ENCODE peak calls at places on chromosomes 13 and 19, in four cellular contexts. F, A, K and N are unnamed samples.
A peak's percentile ranks its signal among the peaks of the same experiment; 100 is the strongest.

GRCh38 chr13:110130431-110130830 is 176.5 kb downstream of the COL4A1 start:
- DNase-seq in F (no peak), A (no peak), K (no peak), N (no peak)

GRCh38 chr19:41265376-41266153 is 1.4 kb downstream of the HNRNPUL1 start:
- DNase-seq in F (peak; percentile 10), A (peak; percentile 43), K (no peak), N (peak; percentile 35)

GRCh38 chr19:38619361-38620174 is 580 bp downstream of the EIF3K start:
- DNase-seq in F (no peak), A (no peak), K (no peak), N (no peak)

GRCh38 chr13:40341501-40341900 is 324.9 kb downstream of the FOXO1 start:
- DNase-seq in F (no peak), A (no peak), K (no peak), N (no peak)

GRCh38 chr13:26186995-26187394 is 35.1 kb downstream of the RNF6 start:
- DNase-seq in F (no peak), A (no peak), K (peak; percentile 20), N (no peak)

GRCh38 chr13:110275931-110276552 is 30.9 kb downstream of the COL4A1 start:
- DNase-seq in F (no peak), A (no peak), K (no peak), N (no peak)

GRCh38 chr13:91199866-91200265 is 147.6 kb upstream of the MIR17HG start:
- DNase-seq in F (no peak), A (no peak), K (no peak), N (no peak)

GRCh38 chr13:101397742-101398141 is 18.6 kb downstream of the NALCN start:
- DNase-seq in F (no peak), A (no peak), K (no peak), N (no peak)

GRCh38 chr13:110448230-110448629 is 113.3 kb downstream of the RAB20 start:
- DNase-seq in F (no peak), A (peak; percentile 14), K (no peak), N (no peak)

GRCh38 chr19:29290853-29291252 is 77.9 kb upstream of the UQCRFS1 start:
- DNase-seq in F (no peak), A (no peak), K (no peak), N (no peak)

GRCh38 chr19:56864443-56865125 is 24.1 kb upstream of the PEG3 start:
- DNase-seq in F (no peak), A (no peak), K (no peak), N (no peak)

GRCh38 chr13:33644607-33645543 is 173.1 kb upstream of the RFC3 start:
- DNase-seq in F (peak; percentile 54), A (no peak), K (peak; percentile 38), N (no peak)

GRCh38 chr19:9070066-9070465 is 16.8 kb upstream of the OR1M1 start:
- DNase-seq in F (no peak), A (no peak), K (no peak), N (no peak)

GRCh38 chr13:64924401-64924800 is 2305.7 kb downstream of the PCDH9 start:
- DNase-seq in F (no peak), A (no peak), K (no peak), N (no peak)

GRCh38 chr13:76917096-76917495 is 30.9 kb upstream of the KCTD12 start:
- DNase-seq in F (no peak), A (no peak), K (no peak), N (no peak)

GRCh38 chr13:76225815-76226489 is 589.8 kb downstream of the LMO7 start:
- DNase-seq in F (peak; percentile 69), A (peak; percentile 49), K (no peak), N (no peak)

GRCh38 chr19:16367269-16367683 is 42.6 kb downstream of the KLF2 start:
- DNase-seq in F (no peak), A (no peak), K (no peak), N (no peak)

GRCh38 chr13:114282143-114282685 is 813 bp downstream of the UPF3A start:
- DNase-seq in F (peak; percentile 39), A (peak; percentile 73), K (peak; percentile 29), N (peak; percentile 39)

GRCh38 chr13:113550453-113550852 is 34.1 kb upstream of the TFDP1 start:
- DNase-seq in F (no peak), A (no peak), K (no peak), N (no peak)

GRCh38 chr13:47175172-47175806 is 278.4 kb upstream of the HTR2A start:
- DNase-seq in F (no peak), A (no peak), K (no peak), N (no peak)

GRCh38 chr19:29686285-29686805 is 21.1 kb downstream of the PLEKHF1 start:
- DNase-seq in F (no peak), A (no peak), K (no peak), N (no peak)

GRCh38 chr19:7505682-7506384 is 10.1 kb upstream of the ZNF358 start:
- DNase-seq in F (no peak), A (peak; percentile 63), K (no peak), N (no peak)

GRCh38 chr19:53193534-53194222 is 520 bp upstream of the ZNF665 start:
- DNase-seq in F (no peak), A (no peak), K (no peak), N (no peak)

GRCh38 chr19:53192771-53193533 is at the start of gene ZNF665:
- DNase-seq in F (peak; percentile 91), A (peak; percentile 91), K (peak; percentile 87), N (peak; percentile 92)

GRCh38 chr19:53196777-53197396 is 3.7 kb upstream of the ZNF665 start:
- DNase-seq in F (peak; percentile 98), A (peak; percentile 98), K (peak; percentile 95), N (peak; percentile 98)

GRCh38 chr19:53190253-53190652 is 2.9 kb downstream of the ZNF665 start:
- DNase-seq in F (no peak), A (no peak), K (no peak), N (no peak)

GRCh38 chr19:53195265-53195879 is 2.2 kb upstream of the ZNF665 start:
- DNase-seq in F (peak; percentile 83), A (peak; percentile 85), K (peak; percentile 81), N (peak; percentile 72)
- TF ChIP-seq CTCF in F (peak; percentile 88), A (peak; percentile 94), K (peak; percentile 86), N (peak; percentile 95)

DNA sequence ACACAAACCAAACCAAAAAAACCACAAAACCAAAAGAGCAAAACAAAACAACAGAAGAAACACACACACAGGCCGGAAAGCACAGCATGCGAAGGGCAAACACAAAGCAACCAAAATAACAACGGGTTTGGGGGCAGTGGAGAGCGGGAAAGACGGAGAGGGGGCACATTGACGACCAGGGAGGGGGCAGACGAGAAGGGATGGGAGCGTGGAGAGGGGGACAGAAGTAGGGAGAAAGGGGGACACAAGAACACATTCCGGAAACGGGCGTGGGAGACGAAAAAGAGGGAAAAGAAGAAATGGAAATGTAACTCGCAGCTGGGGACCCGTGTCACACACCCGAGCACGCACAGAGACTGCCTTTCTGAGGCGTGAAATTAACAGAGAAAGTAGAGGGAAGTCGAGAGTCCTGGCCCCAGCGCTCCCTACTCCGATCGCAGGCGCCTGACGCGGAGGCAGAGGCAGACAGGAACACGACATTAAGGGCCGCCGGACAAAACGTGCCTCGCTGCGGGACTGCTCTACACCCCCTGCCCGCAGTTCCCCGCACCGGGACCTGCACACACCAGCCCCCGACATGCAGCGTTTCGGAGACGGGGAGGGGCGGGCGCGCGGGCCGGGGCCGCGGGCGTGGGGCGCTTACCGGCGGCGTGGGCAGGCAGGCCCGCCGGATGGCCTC is 652 bp downstream of the POU4F1 start:
- DNase-seq in F (no peak), A (no peak), K (no peak), N (no peak)
- H3K4me1 ChIP-seq in F (peaks cover 25% of the 10 kb centered on the region), A (peaks cover 4% of the 10 kb centered on the region), K (no peaks in the 10 kb centered on the region), N (no peaks in the 10 kb centered on the region)

GRCh38 chr19:19224852-19225494 is 13.2 kb downstream of the NCAN start:
- DNase-seq in F (peak; percentile 26), A (peak; percentile 81), K (peak; percentile 27), N (peak; percentile 71)
- TF ChIP-seq CTCF in F (peak; percentile 81), A (peak; percentile 73), K (peak; percentile 45), N (peak; percentile 38)

DNA sequence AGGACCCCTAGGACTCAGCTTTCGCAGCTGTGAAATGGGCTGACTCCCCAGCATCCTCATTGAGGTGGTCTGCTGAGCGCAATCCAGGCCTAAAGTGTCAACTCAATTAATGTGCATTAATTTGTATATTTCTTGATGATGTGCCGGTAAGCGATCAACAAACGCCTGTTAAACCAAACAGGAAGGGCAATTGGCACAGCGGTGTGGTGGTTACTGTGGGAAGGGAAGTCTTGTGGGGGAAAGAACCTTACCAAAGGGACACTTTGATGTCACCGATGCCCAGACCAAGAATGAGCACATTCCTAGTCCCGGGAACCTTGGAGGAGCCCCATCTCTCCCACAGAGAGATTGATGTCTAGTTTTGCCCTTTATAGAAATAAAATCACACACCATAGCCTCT is 1.6 kb downstream of the JAK3 start:
- DNase-seq in F (no peak), A (no peak), K (no peak), N (no peak)
- H3K4me1 ChIP-seq in F (peaks cover 20% of the 10 kb centered on the region), A (peaks cover 3% of the 10 kb centered on the region), K (no peaks in the 10 kb centered on the region), N (no peaks in the 10 kb centered on the region)